ENCODE peak calls at places on chromosome 20, in six cellular contexts. One of them, this sample, is unnamed.

GRCh38 chr20:11845311-11845710 is 72.4 kb upstream of the BTBD3 start:
- DNase-seq in NCI-H2081: no peak
- DNase-seq in stimulated activated CD4-positive, alpha-beta T cell treated with anti-CD3 and anti-CD28 coated beads, Interleukin-1b, Interleukin-23, amount 100 ng/mL, for 1 hour: no peak
- DNase-seq in Right ventricle myocardium superior: no peak
- DNase-seq in T47D: no peak
- DNase-seq in naive thymus-derived CD8-positive, alpha-beta T cell: no peak
- DNase-seq in this sample: no peak

GRCh38 chr20:62486431-62486954 is 10.7 kb upstream of the GATA5 start:
- DNase-seq in Right ventricle myocardium superior: no peak
- DNase-seq in naive thymus-derived CD8-positive, alpha-beta T cell: no peak
- DNase-seq in stimulated activated CD4-positive, alpha-beta T cell treated with anti-CD3 and anti-CD28 coated beads, Interleukin-1b, Interleukin-23, amount 100 ng/mL, for 1 hour: no peak
- DNase-seq in NCI-H2081: no peak
- DNase-seq in T47D: no peak
- DNase-seq in this sample: no peak

GRCh38 chr20:10553326-10553984 is 118.3 kb downstream of the SLX4IP start:
- DNase-seq in T47D: peak
- DNase-seq in NCI-H2081: peak
- DNase-seq in Right ventricle myocardium superior: peak
- DNase-seq in stimulated activated CD4-positive, alpha-beta T cell treated with anti-CD3 and anti-CD28 coated beads, Interleukin-1b, Interleukin-23, amount 100 ng/mL, for 1 hour: peak
- DNase-seq in naive thymus-derived CD8-positive, alpha-beta T cell: no peak
- DNase-seq in this sample: peak

GRCh38 chr20:11101243-11101642 is 427.4 kb upstream of the JAG1 start:
- DNase-seq in stimulated activated CD4-positive, alpha-beta T cell treated with anti-CD3 and anti-CD28 coated beads, Interleukin-1b, Interleukin-23, amount 100 ng/mL, for 1 hour: no peak
- DNase-seq in T47D: no peak
- DNase-seq in Right ventricle myocardium superior: no peak
- DNase-seq in naive thymus-derived CD8-positive, alpha-beta T cell: no peak
- DNase-seq in NCI-H2081: no peak
- DNase-seq in this sample: no peak

GRCh38 chr20:3595541-3595940 is 67.7 kb downstream of the GFRA4 start:
- DNase-seq in stimulated activated CD4-positive, alpha-beta T cell treated with anti-CD3 and anti-CD28 coated beads, Interleukin-1b, Interleukin-23, amount 100 ng/mL, for 1 hour: no peak
- DNase-seq in naive thymus-derived CD8-positive, alpha-beta T cell: no peak
- DNase-seq in NCI-H2081: no peak
- DNase-seq in Right ventricle myocardium superior: no peak
- DNase-seq in T47D: no peak
- DNase-seq in this sample: no peak

GRCh38 chr20:50450961-50451752 is 59.0 kb upstream of the PTPN1 start:
- DNase-seq in NCI-H2081: no peak
- DNase-seq in Right ventricle myocardium superior: peak
- DNase-seq in stimulated activated CD4-positive, alpha-beta T cell treated with anti-CD3 and anti-CD28 coated beads, Interleukin-1b, Interleukin-23, amount 100 ng/mL, for 1 hour: no peak
- DNase-seq in naive thymus-derived CD8-positive, alpha-beta T cell: no peak
- DNase-seq in T47D: no peak
- DNase-seq in this sample: peak

GRCh38 chr20:5402903-5403531 is 86.3 kb upstream of the PROKR2 start:
- DNase-seq in T47D: no peak
- DNase-seq in naive thymus-derived CD8-positive, alpha-beta T cell: no peak
- DNase-seq in NCI-H2081: no peak
- DNase-seq in Right ventricle myocardium superior: no peak
- DNase-seq in stimulated activated CD4-positive, alpha-beta T cell treated with anti-CD3 and anti-CD28 coated beads, Interleukin-1b, Interleukin-23, amount 100 ng/mL, for 1 hour: no peak
- DNase-seq in this sample: peak

GRCh38 chr20:4601630-4602296 is 119.9 kb upstream of the PRND start:
- DNase-seq in T47D: no peak
- DNase-seq in naive thymus-derived CD8-positive, alpha-beta T cell: no peak
- DNase-seq in stimulated activated CD4-positive, alpha-beta T cell treated with anti-CD3 and anti-CD28 coated beads, Interleukin-1b, Interleukin-23, amount 100 ng/mL, for 1 hour: no peak
- DNase-seq in NCI-H2081: no peak
- DNase-seq in Right ventricle myocardium superior: peak
- DNase-seq in this sample: no peak

GRCh38 chr20:54255157-54255556 is 47.3 kb downstream of the PFDN4 start:
- DNase-seq in naive thymus-derived CD8-positive, alpha-beta T cell: no peak
- DNase-seq in T47D: no peak
- DNase-seq in Right ventricle myocardium superior: no peak
- DNase-seq in NCI-H2081: no peak
- DNase-seq in stimulated activated CD4-positive, alpha-beta T cell treated with anti-CD3 and anti-CD28 coated beads, Interleukin-1b, Interleukin-23, amount 100 ng/mL, for 1 hour: no peak
- DNase-seq in this sample: no peak

GRCh38 chr20:35947489-35947888 is 6.8 kb downstream of the SCAND1 start:
- DNase-seq in NCI-H2081: no peak
- DNase-seq in stimulated activated CD4-positive, alpha-beta T cell treated with anti-CD3 and anti-CD28 coated beads, Interleukin-1b, Interleukin-23, amount 100 ng/mL, for 1 hour: no peak
- DNase-seq in Right ventricle myocardium superior: no peak
- DNase-seq in T47D: no peak
- DNase-seq in naive thymus-derived CD8-positive, alpha-beta T cell: no peak
- DNase-seq in this sample: no peak

GRCh38 chr20:46139908-46140482 is 21.9 kb downstream of the CD40 start:
- DNase-seq in Right ventricle myocardium superior: no peak
- DNase-seq in stimulated activated CD4-positive, alpha-beta T cell treated with anti-CD3 and anti-CD28 coated beads, Interleukin-1b, Interleukin-23, amount 100 ng/mL, for 1 hour: no peak
- DNase-seq in naive thymus-derived CD8-positive, alpha-beta T cell: no peak
- DNase-seq in NCI-H2081: peak
- DNase-seq in T47D: no peak
- DNase-seq in this sample: no peak

GRCh38 chr20:40160151-40160550 is 528.9 kb downstream of the MAFB start:
- DNase-seq in Right ventricle myocardium superior: peak
- DNase-seq in naive thymus-derived CD8-positive, alpha-beta T cell: no peak
- DNase-seq in T47D: peak
- DNase-seq in stimulated activated CD4-positive, alpha-beta T cell treated with anti-CD3 and anti-CD28 coated beads, Interleukin-1b, Interleukin-23, amount 100 ng/mL, for 1 hour: no peak
- DNase-seq in NCI-H2081: peak
- DNase-seq in this sample: peak